ENCODE peak calls at places on chromosomes 13 and 19, in six cellular contexts. D is uterus, A is IMR-90, K is tibial nerve, E is testis, H is suprapubic skin. L is an unnamed sample. For H3K36me3, the result is how much of the 10 kb centered on the place peaks cover.

GRCh38 chr19:14089662-14090508 is 666 bp downstream of the SAMD1 start:
- DNase-seq in D (peak), A (peak), K (peak), E (no peak), H (peak), L (peak)

GRCh38 chr19:38831142-38831605 is 420 bp downstream of the ECH1 start:
- DNase-seq in D (peak), A (peak), K (peak), E (peak), H (peak), L (peak)

GRCh38 chr13:48994731-48995130 is 19.0 kb downstream of the FNDC3A start:
- DNase-seq in D (no peak), A (peak), K (no peak), E (no peak), H (no peak), L (no peak)

GRCh38 chr19:2634228-2634951 is 68.1 kb downstream of the GNG7 start:
- DNase-seq in D (no peak), A (no peak), K (peak), E (peak), H (no peak), L (no peak)

GRCh38 chr13:37068962-37069361 is 9.5 kb upstream of the SUPT20H start:
- DNase-seq in D (no peak), A (peak), K (no peak), E (no peak), H (no peak), L (no peak)

GRCh38 chr19:19420570-19421301 is 15.3 kb downstream of the GATAD2A start:
- DNase-seq in D (no peak), A (no peak), K (no peak), E (no peak), H (no peak), L (no peak)

GRCh38 chr19:5339950-5340636 is 519 bp downstream of the PTPRS start:
- DNase-seq in D (no peak), A (no peak), K (no peak), E (no peak), H (no peak), L (no peak)

GRCh38 chr19:54262066-54262465 is 5.0 kb upstream of the LILRB5 start:
- DNase-seq in D (no peak), A (no peak), K (no peak), E (no peak), H (peak), L (peak)

GRCh38 chr13:97269603-97270002 is 47.5 kb downstream of the MBNL2 start:
- DNase-seq in D (no peak), A (no peak), K (no peak), E (no peak), H (no peak), L (no peak)

GRCh38 chr13:26048745-26049144 is 3.1 kb downstream of the SHISA2 start:
- DNase-seq in D (no peak), A (no peak), K (no peak), E (no peak), H (no peak), L (no peak)

GRCh38 chr19:2014731-2015610 is 543 bp downstream of the BTBD2 start:
- DNase-seq in D (peak), A (no peak), K (no peak), E (no peak), H (peak), L (no peak)

GRCh38 chr13:58935689-58936088 is 1228.0 kb downstream of the DIAPH3 start:
- DNase-seq in D (no peak), A (no peak), K (no peak), E (no peak), H (no peak), L (no peak)

GRCh38 chr19:14248578-14249011 is 42.6 kb upstream of the ADGRL1 start:
- DNase-seq in D (peak), A (no peak), K (peak), E (peak), H (no peak), L (peak)

GRCh38 chr13:90362718-90363117 is 984.8 kb upstream of the MIR17HG start:
- DNase-seq in D (no peak), A (peak), K (no peak), E (no peak), H (no peak), L (no peak)

GRCh38 chr19:1830568-1830967 is 17.7 kb downstream of the REXO1 start:
- DNase-seq in D (no peak), A (no peak), K (no peak), E (no peak), H (no peak), L (no peak)

GRCh38 chr13:21837841-21838551 is 167.1 kb downstream of the FGF9 start:
- DNase-seq in D (peak), A (peak), K (no peak), E (no peak), H (no peak), L (no peak)

GRCh38 chr19:15934332-15935078 is at the start of gene CYP4F11:
- DNase-seq in D (peak), A (no peak), K (peak), E (peak), H (peak), L (peak)

GRCh38 chr13:32309812-32310706 is 5.1 kb downstream of the ZAR1L start:
- DNase-seq in D (no peak), A (peak), K (no peak), E (no peak), H (no peak), L (no peak)

GRCh38 chr13:98033277-98034247 is 80.1 kb downstream of the IPO5 start:
- DNase-seq in D (peak), A (peak), K (peak), E (peak), H (no peak), L (no peak)

GRCh38 chr19:29119582-29119981 is 93.4 kb downstream of the UQCRFS1 start:
- DNase-seq in D (no peak), A (no peak), K (no peak), E (peak), H (no peak), L (no peak)

GRCh38 chr13:48000559-48001126 is 430 bp downstream of the SUCLA2 start:
- DNase-seq in D (no peak), A (peak), K (no peak), E (no peak), H (no peak), L (peak)

GRCh38 chr19:42290523-42291436 is 11.2 kb upstream of the PRR19 start:
- DNase-seq in D (peak), A (no peak), K (no peak), E (no peak), H (peak), L (peak)

GRCh38 chr19:18364826-18365528 is 21.0 kb upstream of the GDF15 start:
- DNase-seq in D (peak), A (peak), K (peak), E (peak), H (no peak), L (peak)

GRCh38 chr19:48110350-48110966 is at the start of gene PLA2G4C:
- DNase-seq in D (peak), A (peak), K (peak), E (peak), H (peak), L (peak)

DNA sequence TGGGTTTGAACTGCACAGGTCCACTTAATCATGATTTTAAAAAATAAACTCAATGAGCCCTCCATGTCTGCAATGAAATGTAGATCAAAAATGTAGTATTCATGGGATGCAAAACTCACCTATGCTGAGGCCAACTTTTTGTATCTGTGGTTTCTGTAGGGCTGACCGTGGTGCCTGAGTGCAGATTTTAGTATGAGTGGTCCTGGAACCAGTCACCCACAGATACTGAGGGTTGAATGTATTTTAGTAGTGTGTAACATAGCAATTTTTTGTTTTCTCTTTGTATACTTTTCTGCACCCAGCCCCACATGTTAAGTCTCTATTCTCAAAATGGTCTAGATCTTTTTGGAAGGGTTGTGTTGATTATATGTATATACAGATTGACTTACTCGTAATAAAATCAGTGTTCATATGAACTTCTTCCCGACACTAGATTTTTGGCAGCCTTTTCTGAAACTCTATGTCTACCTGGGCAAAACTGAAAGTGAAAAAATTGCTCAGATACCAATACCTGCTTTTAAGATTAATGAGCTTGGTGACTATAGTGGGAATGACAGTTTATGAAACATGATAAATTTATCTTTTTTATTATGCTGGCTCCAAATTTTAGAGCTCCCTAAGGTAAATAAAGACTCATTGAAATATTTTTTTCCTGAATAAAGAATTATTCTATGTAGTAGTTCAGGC is 51.6 kb downstream of the DNAJC15 start:
- DNase-seq in D (no peak), A (no peak), K (no peak), E (no peak), H (no peak), L (no peak)
- H3K36me3 ChIP-seq in D (under half), A (under half), K (under half), E (under half), H (under half), L (under half)

DNA sequence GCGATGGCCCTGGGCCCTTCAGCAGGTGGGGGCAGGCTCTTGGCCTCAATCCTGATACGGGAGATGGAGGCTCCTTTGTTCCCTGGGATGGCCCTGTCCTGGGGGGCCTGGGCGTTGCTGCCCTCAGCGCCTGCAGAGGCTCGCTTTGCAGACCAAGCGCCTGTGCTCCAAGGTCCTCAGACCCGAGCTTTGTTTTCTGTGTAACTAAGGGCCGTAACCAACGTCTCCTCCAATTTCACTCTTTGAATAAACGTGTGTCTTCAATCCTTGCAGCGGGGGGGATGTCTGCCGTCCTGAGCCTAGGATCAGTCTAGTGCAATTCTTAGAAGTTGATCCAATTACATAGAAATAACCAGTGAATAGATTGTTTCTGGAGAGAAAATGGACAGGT is 5.2 kb downstream of the PTBP1 start:
- DNase-seq in D (no peak), A (no peak), K (no peak), E (no peak), H (no peak), L (no peak)
- TF ChIP-seq POLR2A in D (no peak), A (no peak), K (no peak), E (no peak), H (no peak), L (no peak)

DNA sequence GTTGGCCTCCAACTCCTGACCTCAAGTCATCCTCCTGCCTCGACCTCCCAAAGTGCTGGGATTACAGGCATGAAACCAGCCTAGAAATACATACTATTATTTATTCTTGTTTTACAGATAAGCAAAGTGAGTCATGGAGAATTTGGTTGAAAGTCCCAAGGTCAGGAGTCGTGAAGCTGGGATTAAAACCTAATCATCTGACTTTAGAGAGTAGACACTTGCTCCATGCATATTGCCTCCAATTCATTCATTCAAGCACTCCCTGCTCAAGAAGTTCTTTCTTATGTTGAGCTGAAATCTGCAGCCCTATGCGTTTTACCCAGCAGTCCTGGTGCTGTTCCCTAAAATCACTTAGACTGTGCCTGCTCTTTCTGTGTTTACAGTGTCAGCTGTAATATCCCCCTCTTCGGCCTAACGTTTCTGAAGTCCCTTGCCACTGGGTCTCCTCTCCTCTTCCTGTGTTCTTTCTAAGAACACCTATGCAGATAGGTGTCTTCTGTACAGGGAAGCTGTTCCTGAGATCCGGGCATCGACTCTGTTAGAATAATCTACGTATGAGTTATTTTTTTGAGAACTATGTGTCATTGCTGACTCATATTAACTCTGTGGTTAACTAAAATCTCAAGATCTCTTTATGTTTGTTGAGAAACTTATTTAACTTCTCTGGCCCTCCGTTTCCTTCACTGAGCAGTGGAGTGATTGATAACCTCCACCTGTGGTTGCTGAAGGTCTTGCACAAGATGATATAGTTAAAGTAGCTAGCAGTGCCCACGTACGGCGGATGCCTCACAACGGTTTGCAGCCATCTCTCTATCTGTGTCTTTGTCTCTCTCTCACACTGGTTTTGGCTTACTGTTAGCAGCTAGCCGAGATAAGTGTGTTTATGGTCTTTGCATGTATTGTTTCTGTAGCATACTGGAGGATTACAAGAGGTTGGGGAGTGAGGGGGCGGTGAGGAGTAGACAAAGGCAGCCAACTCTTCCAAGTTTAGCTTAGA is 4.6 kb downstream of the ALOX5AP start:
- DNase-seq in D (no peak), A (peak), K (no peak), E (no peak), H (no peak), L (peak)
- H3K27ac ChIP-seq in D (peak), A (peak), K (no peak), E (no peak), H (peak), L (peak)

DNA sequence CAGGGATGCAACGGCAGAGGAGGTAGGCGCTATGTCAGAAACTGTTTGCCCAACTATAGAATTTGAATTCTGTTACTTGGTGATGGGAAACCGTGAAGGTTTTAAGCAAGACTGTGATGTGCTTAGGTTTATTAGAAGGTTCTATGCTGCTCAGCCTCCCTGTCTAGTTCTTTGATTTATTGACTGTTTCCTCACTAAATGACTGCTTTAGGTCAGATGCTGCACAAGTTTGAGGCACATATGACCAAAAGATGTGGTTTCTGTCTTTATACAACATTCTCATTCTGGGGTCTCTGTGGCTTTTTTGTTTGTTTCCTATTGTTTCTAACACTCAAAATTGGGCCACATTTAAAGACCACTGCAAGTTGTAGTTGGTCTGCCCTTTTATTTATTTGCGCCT is 323.0 kb upstream of the OBI1 start:
- DNase-seq in D (no peak), A (no peak), K (no peak), E (no peak), H (no peak), L (no peak)
- H3K36me3 ChIP-seq in D (under half), A (under half), K (under half), E (under half), H (under half), L (under half)

DNA sequence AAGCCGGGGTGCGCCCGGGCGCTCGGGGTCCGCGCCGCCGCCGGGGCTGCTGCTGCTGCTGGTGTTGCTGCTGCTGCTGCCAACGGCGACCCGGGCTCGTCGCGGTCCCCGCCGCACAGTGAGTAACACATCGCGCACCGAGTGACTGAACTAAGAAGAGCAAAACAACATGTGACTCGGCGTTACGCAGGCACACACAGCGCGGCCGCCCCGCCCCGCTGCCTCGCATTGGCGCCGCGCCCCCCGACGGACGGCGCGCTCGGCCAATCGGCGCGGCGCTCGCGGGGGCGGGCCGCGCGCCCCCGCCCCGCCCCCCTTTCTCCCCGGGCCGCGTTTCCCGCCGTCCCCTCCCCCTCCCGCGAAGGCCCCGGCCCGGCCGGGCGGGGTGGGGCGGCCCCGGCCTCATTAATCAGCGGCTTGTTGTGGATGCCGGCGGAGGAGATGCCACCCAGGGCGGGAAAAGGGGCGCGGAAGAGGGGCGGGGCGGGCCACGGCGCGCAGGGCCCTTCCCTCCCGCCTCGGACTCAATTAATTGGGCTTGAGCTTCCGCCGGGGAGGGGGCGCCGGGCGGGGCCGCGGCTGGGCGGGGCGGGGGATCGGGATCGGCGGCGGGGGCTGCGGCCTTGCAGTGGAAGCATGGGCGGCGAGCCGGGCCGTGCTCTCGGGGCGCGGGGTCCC is at the start of gene IRS2:
- DNase-seq in D (peak), A (peak), K (peak), E (peak), H (peak), L (peak)
- TF ChIP-seq POLR2A in D (peak), A (peak), K (peak), E (peak), H (peak), L (peak)

GRCh38 chr13:46210362-46211083 is 1.2 kb upstream of the LRRC63 start:
- DNase-seq in D (no peak), A (no peak), K (no peak), E (no peak), H (no peak), L (no peak)

GRCh38 chr13:46211116-46211515 is 612 bp upstream of the LRRC63 start:
- DNase-seq in D (no peak), A (no peak), K (no peak), E (peak), H (no peak), L (no peak)

GRCh38 chr13:46213242-46213641 is 1.5 kb downstream of the LRRC63 start:
- DNase-seq in D (no peak), A (no peak), K (no peak), E (no peak), H (no peak), L (no peak)

GRCh38 chr13:46207828-46208227 is 3.9 kb upstream of the LRRC63 start:
- DNase-seq in D (no peak), A (no peak), K (no peak), E (peak), H (no peak), L (no peak)

DNA sequence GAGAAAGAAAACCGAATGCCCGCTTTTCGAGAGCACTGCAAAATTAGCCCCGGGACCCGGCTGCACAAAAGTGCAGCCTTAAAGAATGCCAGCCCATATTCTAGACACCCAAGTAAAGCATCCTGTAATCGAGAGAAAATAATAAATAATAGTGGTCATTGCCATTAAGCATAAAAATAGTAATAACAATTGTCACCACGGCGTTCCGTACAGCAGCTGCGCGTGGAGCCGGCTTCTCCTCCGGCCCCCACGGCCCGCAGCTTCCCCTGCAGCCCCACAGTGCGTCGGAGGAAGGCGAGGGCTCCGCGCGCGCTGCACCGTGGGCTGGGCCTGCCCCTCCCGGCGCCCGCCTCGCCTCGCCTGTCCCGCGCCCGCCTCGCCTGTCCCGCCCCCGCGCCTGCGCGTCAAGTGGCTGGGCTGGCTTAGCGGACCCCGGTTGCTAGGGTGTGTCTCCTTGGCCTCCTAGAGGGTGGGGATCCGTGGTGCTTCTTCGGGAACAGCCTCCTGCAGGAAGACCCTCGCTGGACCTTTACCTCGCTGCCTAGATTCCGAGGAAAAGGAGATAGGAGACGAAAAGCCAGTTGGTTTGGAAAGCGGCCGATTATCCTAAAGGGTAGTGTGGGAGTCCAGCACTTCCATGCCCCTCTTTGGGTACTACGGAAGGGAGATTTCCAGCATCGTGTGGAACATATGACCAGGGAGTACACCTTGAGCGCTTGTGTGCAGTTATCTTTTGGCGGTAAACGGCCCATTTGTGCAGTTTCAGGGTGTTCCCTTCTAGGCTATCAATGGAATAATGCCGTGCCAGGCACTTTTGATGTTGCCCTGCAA is at the start of gene LRRC63:
- DNase-seq in D (peak), A (no peak), K (peak), E (peak), H (peak), L (peak)
- H3K27ac ChIP-seq in D (no peak), A (no peak), K (no peak), E (peak), H (peak), L (peak)

DNA sequence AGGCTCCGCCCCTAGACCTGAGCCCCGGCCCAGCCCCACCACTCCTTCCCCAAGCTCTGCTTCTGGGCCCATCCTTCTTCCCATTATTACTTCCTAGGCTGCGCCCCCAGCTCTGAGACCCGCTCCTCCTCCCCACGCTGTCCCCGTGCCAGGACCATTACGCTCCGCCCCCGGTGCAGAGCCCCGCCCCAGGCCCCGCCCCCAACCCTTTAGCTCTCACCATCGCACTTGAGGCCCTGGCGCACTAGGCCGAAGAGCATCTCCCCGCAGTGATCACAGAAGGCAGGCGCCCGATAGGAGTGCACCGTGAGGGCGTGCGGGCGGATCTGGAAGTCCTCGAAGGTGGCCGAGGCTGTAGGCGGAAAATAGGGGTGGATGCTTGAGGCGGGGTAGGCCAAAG is 6.2 kb downstream of the PRKD2 start:
- DNase-seq in D (no peak), A (no peak), K (no peak), E (peak), H (no peak), L (no peak)
- H3K36me3 ChIP-seq in D (under half), A (under half), K (under half), E (under half), H (under half), L (under half)